ENCODE peak calls at places on chromosome 15, in four cellular contexts. T, I, G and F are unnamed samples.

GRCh38 chr15:41971893-41972340 is 440 bp downstream of the EHD4 start:
- DNase-seq in T (no peak), G (no peak), I (peak), F (peak)

GRCh38 chr15:57489122-57489521 is 102.6 kb upstream of the MYZAP start:
- DNase-seq in T (no peak), I (no peak), G (no peak), F (no peak)

GRCh38 chr15:33131880-33132279 is 62.6 kb downstream of the FMN1 start:
- DNase-seq in G (peak), T (no peak), I (no peak), F (no peak)

GRCh38 chr15:92817339-92817886 is 82.7 kb upstream of the CHD2 start:
- DNase-seq in G (no peak), T (no peak), I (no peak), F (no peak)

GRCh38 chr15:26983822-26984221 is 12.8 kb downstream of the GABRG3 start:
- DNase-seq in I (no peak), T (no peak), G (no peak), F (no peak)

GRCh38 chr15:45155739-45156138 is 25.9 kb downstream of the DUOX1 start:
- DNase-seq in T (no peak), G (no peak), I (no peak), F (no peak)

GRCh38 chr15:93007994-93008393 is 81.0 kb downstream of the RGMA start:
- DNase-seq in I (no peak), T (no peak), G (no peak), F (no peak)

GRCh38 chr15:26872206-26872605 is 5.3 kb downstream of the GABRA5 start:
- DNase-seq in G (no peak), I (no peak), T (no peak), F (no peak)

GRCh38 chr15:100671858-100672543 is 69.6 kb downstream of the ASB7 start:
- DNase-seq in T (no peak), G (peak), I (peak), F (peak)

DNA sequence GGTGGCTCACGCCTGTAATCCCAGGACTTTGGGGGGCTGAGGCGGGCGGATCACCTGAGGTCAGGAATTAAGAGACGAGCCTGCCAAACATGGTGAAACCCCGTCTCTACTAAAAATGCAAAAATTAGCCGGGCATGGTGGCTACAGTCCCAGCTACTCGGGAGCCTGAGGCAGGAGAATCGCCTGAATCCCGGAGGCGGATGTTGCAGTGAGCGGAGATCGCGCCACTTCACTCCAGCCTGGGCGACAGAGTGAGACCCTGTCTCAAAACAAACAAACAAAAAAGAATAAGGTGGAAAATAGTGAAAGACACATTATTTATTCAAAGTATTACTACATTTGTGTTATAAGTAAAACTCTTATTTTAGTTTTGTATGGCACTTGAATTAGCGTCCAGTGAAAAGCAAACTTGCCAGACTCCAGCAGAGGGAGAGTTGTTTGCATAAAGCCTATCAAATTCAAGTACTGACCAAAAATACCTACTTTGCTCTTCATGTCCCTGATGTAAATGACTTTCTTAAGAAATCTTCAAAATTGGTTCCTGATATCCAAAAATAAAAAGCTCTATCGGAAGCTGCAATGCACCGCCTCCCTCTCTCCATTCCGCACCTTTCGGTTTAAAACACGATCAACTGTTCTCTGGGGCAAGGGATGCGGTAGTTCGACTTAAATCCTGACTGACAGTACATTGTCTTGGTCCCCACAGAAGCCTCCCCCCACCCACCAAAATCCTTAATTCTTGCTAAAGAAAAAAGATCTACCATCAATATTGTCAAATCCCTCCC is 1.2 kb downstream of the TRPM7 start:
- DNase-seq in G (peak), T (no peak), I (no peak), F (no peak)
- TF ChIP-seq CTCF in G (no peak), T (no peak), I (no peak), F (no peak)

DNA sequence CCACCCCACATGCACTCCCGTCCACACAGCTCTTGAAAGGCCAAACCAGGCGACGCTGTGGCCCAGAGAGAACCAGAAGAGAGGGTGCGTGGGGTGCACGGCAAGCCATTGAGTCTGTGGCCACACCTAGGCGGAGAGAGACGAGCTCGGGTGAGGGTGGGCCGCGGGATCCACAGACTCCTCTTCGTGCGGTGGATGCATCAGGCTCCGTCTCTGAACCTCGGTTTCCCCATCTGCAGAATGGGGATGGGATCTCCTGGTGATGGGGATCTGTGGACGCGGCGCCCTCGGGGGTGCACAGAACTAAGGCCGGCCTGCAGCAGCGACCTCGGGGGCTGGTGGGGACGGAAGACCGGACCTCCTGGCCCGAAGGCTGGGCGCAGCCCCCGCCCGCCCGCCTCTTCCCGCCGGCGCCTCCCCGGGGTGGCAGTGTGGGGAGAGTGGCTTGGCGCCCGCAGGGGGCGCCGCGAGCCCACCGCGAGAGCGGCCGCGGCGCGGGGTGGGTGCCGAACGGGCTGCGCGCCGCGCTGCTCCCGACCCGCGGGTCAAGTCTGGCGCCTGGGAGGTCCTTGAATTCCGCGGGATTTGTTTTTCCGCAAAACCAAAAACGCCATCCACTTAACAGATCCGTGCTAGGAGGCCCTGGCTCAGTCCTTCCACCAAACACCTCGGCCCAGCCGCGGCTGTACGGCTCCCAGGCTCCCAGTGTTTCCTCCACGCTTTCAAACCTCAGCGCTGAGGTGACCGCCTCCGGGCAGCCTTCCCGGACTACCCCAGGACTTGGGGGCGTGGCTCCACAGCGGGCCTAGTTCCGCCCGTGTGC is 13.2 kb upstream of the ADPGK start:
- DNase-seq in T (no peak), G (peak), I (peak), F (peak)
- TF ChIP-seq CTCF in T (peak), G (peak), I (peak), F (peak)

GRCh38 chr15:87589134-87589533 is 667.4 kb downstream of the NTRK3 start:
- DNase-seq in I (no peak), G (peak), T (no peak), F (no peak)

GRCh38 chr15:87591042-87591441 is 665.5 kb downstream of the NTRK3 start:
- DNase-seq in I (no peak), T (no peak), G (no peak), F (no peak)

GRCh38 chr15:87597346-87598052 is 659.0 kb downstream of the NTRK3 start:
- DNase-seq in G (peak), T (no peak), I (no peak), F (no peak)

GRCh38 chr15:87591521-87591920 is 665.0 kb downstream of the NTRK3 start:
- DNase-seq in G (no peak), T (no peak), I (no peak), F (no peak)
- TF ChIP-seq CTCF in G (no peak), T (no peak), I (peak), F (no peak)

DNA sequence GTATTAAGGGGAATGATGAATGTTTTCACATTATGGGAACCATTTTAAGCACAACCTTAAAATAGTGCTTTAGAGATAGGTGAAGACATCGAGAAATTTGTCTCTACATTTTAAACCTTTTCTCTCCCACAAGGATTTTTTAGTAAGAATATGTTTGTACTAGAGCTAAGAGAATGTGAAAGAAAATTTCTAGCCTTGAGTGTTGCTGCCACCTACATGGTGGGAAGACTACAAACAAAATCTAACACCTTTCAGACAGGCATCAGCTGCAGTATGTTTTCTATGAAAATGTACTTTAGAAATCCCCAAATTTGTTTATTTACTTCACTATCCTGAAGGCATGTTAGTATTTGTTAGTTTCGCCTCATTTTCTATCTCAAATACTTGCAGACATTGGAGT is 247.4 kb downstream of the WDR72 start:
- DNase-seq in I (no peak), T (no peak), G (no peak), F (no peak)
- TF ChIP-seq CTCF in I (no peak), T (no peak), G (no peak), F (no peak)

DNA sequence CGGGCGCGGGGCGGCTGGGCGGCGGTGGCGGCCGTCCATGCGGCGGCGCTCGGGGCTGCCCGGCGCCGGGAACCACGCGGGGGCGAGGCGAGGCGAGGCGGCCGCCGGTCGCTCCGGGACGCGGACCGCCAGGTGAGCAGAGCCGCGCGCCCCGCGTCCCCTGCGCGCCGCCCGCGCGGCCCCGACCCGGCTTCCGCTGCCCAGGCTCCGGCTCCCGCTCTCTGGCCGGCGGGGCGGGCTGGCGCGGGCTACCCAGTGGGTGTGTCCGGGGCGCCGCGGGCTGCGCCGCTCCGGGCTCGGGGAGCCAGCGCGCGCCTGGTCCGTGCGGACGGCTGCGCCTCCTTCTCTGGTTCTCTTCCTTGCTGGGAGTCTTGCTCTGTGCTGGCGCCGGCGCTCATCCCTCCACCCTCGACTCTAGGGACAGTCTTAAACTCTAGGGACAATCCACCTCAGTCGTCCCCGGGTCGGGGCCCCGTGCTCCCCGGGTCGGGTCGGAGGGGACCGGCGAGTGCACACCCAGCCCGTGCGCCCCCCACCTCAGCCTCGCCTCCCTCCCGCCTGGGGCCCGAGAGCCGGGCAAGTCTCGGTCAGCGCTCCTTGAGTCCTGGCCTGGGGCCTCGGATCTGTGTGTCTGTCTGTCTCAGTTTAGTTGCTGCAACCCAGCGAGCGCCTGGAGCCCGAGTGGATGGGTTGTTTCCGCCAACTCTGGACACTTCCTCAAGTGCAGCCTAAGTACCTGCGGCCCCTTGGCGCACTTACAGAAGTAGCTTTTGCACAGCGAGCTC is 488 bp downstream of the THSD4 start:
- DNase-seq in T (no peak), G (peak), I (peak), F (peak)
- TF ChIP-seq CTCF in T (no peak), G (no peak), I (no peak), F (no peak)

DNA sequence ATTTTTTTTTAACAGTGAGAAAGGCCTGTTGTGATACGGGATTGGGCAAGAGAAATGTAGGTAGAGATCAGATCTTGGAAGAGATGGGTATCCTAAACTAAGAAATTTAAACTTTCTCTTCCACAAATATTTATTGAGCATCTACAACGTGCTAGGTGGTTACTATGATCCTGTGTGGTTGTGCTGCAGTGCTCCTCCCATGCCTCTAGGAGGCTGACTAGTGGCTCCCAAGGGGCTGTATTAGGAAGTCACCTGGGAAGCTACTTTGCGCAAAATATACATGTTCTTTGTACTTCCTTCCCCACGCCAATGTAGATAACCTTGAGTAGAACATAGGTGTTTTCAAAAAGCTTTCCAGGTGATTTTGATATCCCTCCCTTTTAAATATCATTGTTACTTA is 27.2 kb downstream of the USP3 start:
- DNase-seq in G (no peak), I (no peak), T (no peak), F (no peak)
- TF ChIP-seq CTCF in G (peak), I (peak), T (no peak), F (peak)